ENCODE peak calls at places on chromosomes 2 and 18, in eight cellular contexts. Y is stimulated activated CD8-positive, alpha-beta memory T cell treated with anti-CD3 and anti-CD28 coated beads, Interleukin-4, amount 100 ng/mL, for 24 hours; G is NCI-H1092 treated with DMSO at 0.1 percent for 48 hours; N is neuronal stem cell; F is NCI-H1436; X is left cardiac atrium; A is BE2C; V is NCI-H2171 treated with DMSO at 0.1 percent for 48 hours. S is an unnamed sample.
A peak's percentile ranks its signal among the peaks of the same experiment; 100 is the strongest.

GRCh38 chr2:72143441-72144356 is 4.0 kb downstream of the CYP26B1 start:
- DNase-seq in Y (no peak), X (no peak), N (no peak), G (no peak), V (no peak), A (no peak), F (no peak), S (no peak)

GRCh38 chr2:26816893-26817292 is 31.0 kb downstream of the CENPA start:
- DNase-seq in X (no peak), F (peak; percentile 66), Y (no peak), V (no peak), A (no peak), N (no peak), G (no peak), S (no peak)

GRCh38 chr2:47141520-47141919 is 13.6 kb downstream of the STPG4 start:
- DNase-seq in X (no peak), F (no peak), G (no peak), Y (no peak), N (no peak), V (no peak), A (no peak), S (no peak)

GRCh38 chr18:13159579-13159978 is 59.0 kb upstream of the LDLRAD4 start:
- DNase-seq in X (no peak), F (peak; percentile 46), V (peak; percentile 60), N (peak; percentile 46), G (peak; percentile 21), A (peak; percentile 42), Y (no peak), S (peak; percentile 13)

GRCh38 chr2:88170472-88170892 is 336 bp downstream of the THNSL2 start:
- DNase-seq in N (peak; percentile 14), Y (no peak), X (peak; percentile 70), G (no peak), A (no peak), F (peak; percentile 27), V (no peak), S (no peak)

GRCh38 chr18:68797901-68798300 is at the start of gene CCDC102B:
- DNase-seq in V (no peak), Y (no peak), A (no peak), F (peak; percentile 1), N (no peak), X (no peak), G (peak; percentile 87), S (no peak)

GRCh38 chr2:144835634-144836351 is 315.9 kb upstream of the ZEB2 start:
- DNase-seq in X (no peak), F (no peak), N (no peak), A (no peak), G (no peak), Y (no peak), V (peak; percentile 69), S (no peak)

GRCh38 chr2:124995185-124995912 is 970.3 kb downstream of the CNTNAP5 start:
- DNase-seq in X (no peak), Y (no peak), N (no peak), V (no peak), A (no peak), F (no peak), G (no peak), S (no peak)

GRCh38 chr2:53075760-53076159 is 691.8 kb upstream of the CHAC2 start:
- DNase-seq in G (no peak), F (no peak), Y (no peak), N (no peak), X (peak; percentile 22), A (peak; percentile 23), V (peak; percentile 14), S (no peak)

GRCh38 chr18:13583567-13584245 is 142.7 kb downstream of the FAM210A start:
- DNase-seq in N (peak; percentile 21), X (no peak), A (no peak), G (no peak), V (no peak), Y (no peak), F (no peak), S (no peak)

GRCh38 chr2:8278709-8279354 is 403.0 kb upstream of the ID2 start:
- DNase-seq in V (no peak), X (no peak), A (no peak), F (no peak), G (no peak), Y (no peak), N (no peak), S (no peak)

GRCh38 chr2:158392683-158393082 is 63.9 kb downstream of the CCDC148 start:
- DNase-seq in A (no peak), Y (no peak), N (no peak), X (no peak), F (no peak), G (no peak), V (no peak), S (no peak)

GRCh38 chr18:63551769-63552168 is 9.6 kb downstream of the SERPINB12 start:
- DNase-seq in V (no peak), G (no peak), Y (no peak), A (no peak), N (no peak), F (no peak), X (no peak), S (no peak)

GRCh38 chr2:133918141-133918540 is 335.7 kb upstream of the MGAT5 start:
- DNase-seq in N (no peak), Y (no peak), V (no peak), G (no peak), F (no peak), X (no peak), A (no peak), S (no peak)

GRCh38 chr2:25521665-25522387 is 151.6 kb downstream of the DTNB start:
- DNase-seq in Y (no peak), F (peak; percentile 43), V (peak; percentile 82), G (peak; percentile 55), A (peak; percentile 24), X (no peak), N (peak; percentile 26), S (no peak)

GRCh38 chr2:98027955-98028593 is 32.3 kb upstream of the TMEM131 start:
- DNase-seq in Y (no peak), F (no peak), G (no peak), V (no peak), X (no peak), N (peak; percentile 46), A (no peak), S (no peak)

GRCh38 chr2:66439291-66440010 is 4.5 kb downstream of the MEIS1 start:
- DNase-seq in Y (no peak), G (no peak), V (no peak), N (no peak), F (no peak), X (peak; percentile 40), A (no peak), S (no peak)

GRCh38 chr2:112055833-112056625 is 960 bp downstream of the TMEM87B start:
- DNase-seq in X (peak; percentile 81), G (peak; percentile 7), V (peak; percentile 53), N (peak; percentile 41), A (peak; percentile 58), Y (no peak), F (peak; percentile 4), S (peak; percentile 11)

GRCh38 chr2:23351388-23352141 is 33.4 kb upstream of the KLHL29 start:
- DNase-seq in A (peak; percentile 93), N (peak; percentile 69), G (peak; percentile 71), X (peak; percentile 91), F (peak; percentile 24), Y (peak; percentile 36), V (no peak), S (no peak)

GRCh38 chr2:102520801-102521200 is 47.8 kb downstream of the SLC9A4 start:
- DNase-seq in G (no peak), Y (no peak), V (no peak), X (no peak), N (no peak), F (no peak), A (no peak), S (no peak)

GRCh38 chr18:27447530-27447929 is 262.4 kb upstream of the CHST9 start:
- DNase-seq in F (no peak), N (no peak), X (no peak), A (no peak), V (no peak), G (peak; percentile 62), Y (no peak), S (no peak)

GRCh38 chr2:237282568-237283128 is 131.3 kb downstream of the COL6A3 start:
- DNase-seq in F (no peak), N (no peak), G (no peak), Y (no peak), A (no peak), X (no peak), V (no peak), S (no peak)

GRCh38 chr2:2867371-2867770 is 510.2 kb downstream of the EIPR1 start:
- DNase-seq in G (no peak), V (no peak), A (no peak), F (no peak), Y (no peak), X (no peak), N (no peak), S (no peak)

GRCh38 chr18:22983175-22983574 is 50.0 kb downstream of the RBBP8 start:
- DNase-seq in X (no peak), A (no peak), Y (no peak), V (peak; percentile 28), G (peak; percentile 12), F (no peak), N (no peak), S (no peak)

GRCh38 chr18:26159353-26159752 is 25.7 kb downstream of the PSMA8 start:
- DNase-seq in V (peak; percentile 46), X (no peak), G (peak; percentile 16), Y (no peak), N (no peak), F (no peak), A (no peak), S (no peak)

GRCh38 chr18:73975266-73975665 is 172.4 kb downstream of the FBXO15 start:
- DNase-seq in Y (no peak), X (no peak), G (no peak), N (no peak), F (no peak), A (no peak), V (no peak), S (no peak)

GRCh38 chr2:217695033-217695520 is 307.7 kb downstream of the TNS1 start:
- DNase-seq in X (no peak), N (no peak), Y (no peak), G (no peak), A (no peak), F (no peak), V (no peak), S (no peak)

S was measured in effector memory CD4-positive, alpha-beta T cell.